ENCODE peak calls at places on chromosomes 1 and 21, in four cellular contexts. One of them, this sample, is unnamed.

GRCh38 chr1:36855699-36856098 is 178.6 kb downstream of the GRIK3 start:
- DNase-seq in A549: no peak
- DNase-seq in GM12878: no peak
- DNase-seq in K562: no peak
- DNase-seq in this sample: no peak

GRCh38 chr1:70353641-70354331 is 736 bp downstream of the ANKRD13C start:
- DNase-seq in A549: peak
- DNase-seq in GM12878: peak
- DNase-seq in K562: peak
- DNase-seq in this sample: peak

GRCh38 chr21:30710499-30710898 is 8.1 kb downstream of the KRTAP21-3 start:
- DNase-seq in A549: no peak
- DNase-seq in GM12878: no peak
- DNase-seq in K562: no peak
- DNase-seq in this sample: no peak

GRCh38 chr1:13585599-13585965 is 1.9 kb downstream of the PDPN start:
- DNase-seq in A549: no peak
- DNase-seq in GM12878: no peak
- DNase-seq in K562: no peak
- DNase-seq in this sample: no peak

GRCh38 chr1:44407430-44408180 is 2.5 kb downstream of the RNF220 start:
- DNase-seq in A549: no peak
- DNase-seq in GM12878: no peak
- DNase-seq in K562: no peak
- DNase-seq in this sample: no peak

GRCh38 chr1:187465441-187465840 is 636.7 kb downstream of the PLA2G4A start:
- DNase-seq in A549: no peak
- DNase-seq in GM12878: no peak
- DNase-seq in K562: no peak
- DNase-seq in this sample: no peak

GRCh38 chr1:37498872-37499617 is 15.5 kb downstream of the MEAF6 start:
- DNase-seq in A549: no peak
- DNase-seq in GM12878: no peak
- DNase-seq in K562: no peak
- DNase-seq in this sample: no peak

GRCh38 chr1:903305-903704 is 20.4 kb upstream of the SAMD11 start:
- DNase-seq in A549: no peak
- DNase-seq in GM12878: no peak
- DNase-seq in K562: peak
- DNase-seq in this sample: no peak

GRCh38 chr21:42568834-42569731 is 55.4 kb downstream of the SLC37A1 start:
- DNase-seq in A549: no peak
- DNase-seq in GM12878: no peak
- DNase-seq in K562: no peak
- DNase-seq in this sample: no peak

GRCh38 chr1:248143311-248143710 is 1.6 kb upstream of the OR2M5 start:
- DNase-seq in A549: no peak
- DNase-seq in GM12878: no peak
- DNase-seq in K562: no peak
- DNase-seq in this sample: no peak

GRCh38 chr1:203675596-203676347 is 49.1 kb downstream of the ATP2B4 start:
- DNase-seq in A549: no peak
- DNase-seq in GM12878: no peak
- DNase-seq in K562: no peak
- DNase-seq in this sample: no peak

GRCh38 chr1:213123532-213123931 is 72.5 kb downstream of the RPS6KC1 start:
- DNase-seq in A549: no peak
- DNase-seq in GM12878: no peak
- DNase-seq in K562: no peak
- DNase-seq in this sample: peak

GRCh38 chr1:40199126-40199525 is 37.9 kb downstream of the RLF start:
- DNase-seq in A549: no peak
- DNase-seq in GM12878: no peak
- DNase-seq in K562: no peak
- DNase-seq in this sample: no peak

GRCh38 chr1:192592981-192593683 is 17.6 kb downstream of the RGS1 start:
- DNase-seq in A549: no peak
- DNase-seq in GM12878: no peak
- DNase-seq in K562: no peak
- DNase-seq in this sample: no peak

GRCh38 chr1:54152696-54153095 is at the start of gene CDCP2:
- DNase-seq in A549: no peak
- DNase-seq in GM12878: no peak
- DNase-seq in K562: no peak
- DNase-seq in this sample: no peak

GRCh38 chr21:41542727-41543126 is 34.8 kb upstream of the TMPRSS2 start:
- DNase-seq in A549: no peak
- DNase-seq in GM12878: no peak
- DNase-seq in K562: no peak
- DNase-seq in this sample: no peak

GRCh38 chr1:25562101-25562927 is 18.9 kb downstream of the LDLRAP1 start:
- DNase-seq in A549: no peak
- DNase-seq in GM12878: peak
- DNase-seq in K562: no peak
- DNase-seq in this sample: peak

GRCh38 chr1:25494952-25495351 is 48.5 kb upstream of the LDLRAP1 start:
- DNase-seq in A549: no peak
- DNase-seq in GM12878: no peak
- DNase-seq in K562: no peak
- DNase-seq in this sample: no peak

GRCh38 chr1:201183728-201184127 is 6.9 kb upstream of the IGFN1 start:
- DNase-seq in A549: no peak
- DNase-seq in GM12878: no peak
- DNase-seq in K562: no peak
- DNase-seq in this sample: no peak

GRCh38 chr1:221717491-221717865 is 24.4 kb downstream of the DUSP10 start:
- DNase-seq in A549: no peak
- DNase-seq in GM12878: no peak
- DNase-seq in K562: no peak
- DNase-seq in this sample: peak

GRCh38 chr1:233796146-233796798 is 108.2 kb upstream of the SLC35F3 start:
- DNase-seq in A549: no peak
- DNase-seq in GM12878: peak
- DNase-seq in K562: no peak
- DNase-seq in this sample: no peak

GRCh38 chr1:109917429-109918076 is 6.9 kb downstream of the CSF1 start:
- DNase-seq in A549: no peak
- DNase-seq in GM12878: no peak
- DNase-seq in K562: no peak
- DNase-seq in this sample: no peak

GRCh38 chr1:63746129-63746864 is 27.5 kb upstream of the ROR1 start:
- DNase-seq in A549: no peak
- DNase-seq in GM12878: no peak
- DNase-seq in K562: no peak
- DNase-seq in this sample: no peak

GRCh38 chr1:160830321-160831153 is 32.1 kb downstream of the CD244 start:
- DNase-seq in A549: peak
- DNase-seq in GM12878: no peak
- DNase-seq in K562: peak
- DNase-seq in this sample: peak

GRCh38 chr1:89532228-89532627 is 7.6 kb downstream of the LRRC8B start:
- DNase-seq in A549: no peak
- DNase-seq in GM12878: no peak
- DNase-seq in K562: no peak
- DNase-seq in this sample: no peak

GRCh38 chr1:41493117-41493536 is 8.6 kb upstream of the EDN2 start:
- DNase-seq in A549: peak
- DNase-seq in GM12878: no peak
- DNase-seq in K562: peak
- DNase-seq in this sample: no peak

GRCh38 chr1:27601321-27601770 is 2.6 kb downstream of the AHDC1 start:
- DNase-seq in A549: no peak
- DNase-seq in GM12878: no peak
- DNase-seq in K562: no peak
- DNase-seq in this sample: no peak

GRCh38 chr1:27600500-27601175 is 3.3 kb downstream of the AHDC1 start:
- DNase-seq in A549: no peak
- DNase-seq in GM12878: no peak
- DNase-seq in K562: no peak
- DNase-seq in this sample: peak

GRCh38 chr1:27602510-27603319 is 1.2 kb downstream of the AHDC1 start:
- DNase-seq in A549: peak
- DNase-seq in GM12878: no peak
- DNase-seq in K562: peak
- DNase-seq in this sample: no peak

GRCh38 chr1:27603320-27603961 is 503 bp downstream of the AHDC1 start:
- DNase-seq in A549: peak
- DNase-seq in GM12878: no peak
- DNase-seq in K562: peak
- DNase-seq in this sample: no peak

GRCh38 chr1:27601771-27602509 is 2.0 kb downstream of the AHDC1 start:
- DNase-seq in A549: no peak
- DNase-seq in GM12878: no peak
- DNase-seq in K562: no peak
- DNase-seq in this sample: no peak
- TF ChIP-seq POLR2AphosphoS2 in A549: no peak
- TF ChIP-seq POLR2AphosphoS2 in GM12878: no peak
- TF ChIP-seq POLR2AphosphoS2 in K562: no peak
- TF ChIP-seq POLR2AphosphoS2 in this sample: no peak

DNA sequence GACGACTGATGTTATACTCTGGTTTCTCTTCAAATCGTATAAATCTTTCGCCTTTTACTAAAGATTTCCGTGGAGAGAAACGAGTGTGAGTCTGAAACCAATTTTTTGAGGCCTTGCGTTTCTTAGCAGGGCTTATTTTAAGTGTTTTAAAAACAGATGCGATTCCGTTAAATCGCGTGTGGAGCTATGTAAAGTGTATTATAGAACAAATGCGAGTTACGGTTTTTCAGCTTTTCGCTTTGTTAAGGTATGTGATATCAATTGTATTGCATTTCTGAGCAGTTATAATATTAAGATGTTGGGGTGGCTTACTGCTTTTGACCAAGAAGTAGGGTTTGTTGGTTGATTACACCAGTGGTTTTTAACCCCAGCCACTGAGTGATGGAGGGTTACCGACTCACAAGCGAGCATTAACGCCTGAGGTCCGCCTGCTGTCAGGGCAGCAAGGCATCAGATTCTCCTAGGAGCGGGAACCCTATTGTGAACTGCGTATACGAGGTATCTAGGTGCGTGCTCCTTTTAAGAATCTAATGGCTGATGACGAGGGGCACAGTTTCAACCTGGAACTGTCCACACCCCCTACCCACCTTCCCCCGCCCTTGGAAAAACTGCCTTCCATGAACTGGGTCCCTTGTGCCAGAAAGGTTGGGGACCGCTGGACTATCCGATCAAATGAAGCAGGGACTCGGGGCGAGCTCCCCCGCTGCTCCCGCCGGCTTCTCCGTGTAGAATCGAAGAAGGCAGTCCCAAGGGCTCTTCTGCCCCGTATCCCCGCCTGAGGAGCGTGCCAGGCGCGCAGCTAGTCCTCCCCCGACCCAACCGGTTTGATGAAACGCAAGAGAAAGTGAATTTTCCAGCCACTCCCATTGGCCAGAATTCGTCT is 17.8 kb downstream of the KIAA2013 start:
- DNase-seq in A549: peak
- DNase-seq in GM12878: peak
- DNase-seq in K562: peak
- DNase-seq in this sample: peak
- TF ChIP-seq POLR2AphosphoS2 in A549: peak
- TF ChIP-seq POLR2AphosphoS2 in GM12878: peak
- TF ChIP-seq POLR2AphosphoS2 in K562: peak
- TF ChIP-seq POLR2AphosphoS2 in this sample: peak

GRCh38 chr1:22055463-22055862 is 3.0 kb downstream of the CDC42 start:
- DNase-seq in A549: no peak
- DNase-seq in GM12878: no peak
- DNase-seq in K562: no peak
- DNase-seq in this sample: no peak
- TF ChIP-seq POLR2AphosphoS2 in A549: no peak
- TF ChIP-seq POLR2AphosphoS2 in GM12878: no peak
- TF ChIP-seq POLR2AphosphoS2 in K562: no peak
- TF ChIP-seq POLR2AphosphoS2 in this sample: no peak

DNA sequence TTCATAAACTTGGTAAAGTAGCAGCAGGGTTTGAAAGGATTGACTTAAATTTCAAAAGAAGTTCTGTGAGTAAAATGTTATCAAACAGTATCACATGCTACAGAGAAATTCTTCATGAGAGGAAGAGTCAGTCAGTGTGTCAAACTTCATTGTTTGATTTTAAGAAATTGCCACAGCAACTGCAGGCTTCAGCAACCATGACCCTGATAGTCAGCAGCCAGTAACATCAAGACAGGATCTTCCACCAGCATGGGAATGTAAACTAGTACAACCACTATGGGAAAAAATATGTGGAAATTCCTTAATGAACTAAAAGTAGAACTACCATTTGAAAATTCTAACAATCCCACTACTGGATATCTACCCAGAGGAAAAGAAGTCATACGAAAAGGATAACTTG is 11.5 kb downstream of the MAEL start:
- DNase-seq in A549: no peak
- DNase-seq in GM12878: no peak
- DNase-seq in K562: no peak
- DNase-seq in this sample: no peak
- TF ChIP-seq POLR2AphosphoS2 in A549: no peak
- TF ChIP-seq POLR2AphosphoS2 in GM12878: no peak
- TF ChIP-seq POLR2AphosphoS2 in K562: no peak
- TF ChIP-seq POLR2AphosphoS2 in this sample: no peak

This sample was measured in HepG2.